ENCODE peak calls at places on chromosomes 2 and 18, in nine cellular contexts. F is uterus, V is transverse colon, W is brain microvascular endothelial cell, L is breast epithelium, Q is fibroblast of lung, O is tibial nerve, B is GM06990, H is A549. D is an unnamed sample.

GRCh38 chr2:157439792-157440186 is 4.1 kb downstream of the CYTIP start:
- DNase-seq in V (peak; percentile 35), F (no peak), W (no peak), H (no peak), O (no peak), B (no peak), Q (no peak), L (no peak), D (no peak)

GRCh38 chr2:33437815-33438214 is 38.6 kb upstream of the RASGRP3 start:
- DNase-seq in H (no peak), B (no peak), V (no peak), O (no peak), F (no peak), L (no peak), Q (no peak), W (no peak), D (no peak)

GRCh38 chr2:19868224-19868623 is 33.6 kb downstream of the TTC32 start:
- DNase-seq in V (no peak), O (no peak), W (no peak), Q (no peak), B (no peak), L (no peak), H (no peak), F (no peak), D (no peak)

GRCh38 chr18:47799376-47799775 is 131.1 kb downstream of the SMAD2 start:
- DNase-seq in L (no peak), H (no peak), V (no peak), O (no peak), W (no peak), B (no peak), F (no peak), Q (no peak), D (no peak)

GRCh38 chr2:216082805-216083204 is 1.1 kb downstream of the TMEM169 start:
- DNase-seq in B (no peak), Q (peak; percentile 30), V (peak; percentile 14), O (no peak), H (peak; percentile 14), F (no peak), L (no peak), W (no peak), D (no peak)

GRCh38 chr2:53131416-53131815 is 636.2 kb upstream of the CHAC2 start:
- DNase-seq in H (no peak), V (no peak), F (no peak), Q (peak; percentile 84), B (no peak), L (no peak), W (peak; percentile 7), O (no peak), D (peak; percentile 78)

GRCh38 chr18:48404707-48405106 is 4.5 kb downstream of the ZBTB7C start:
- DNase-seq in O (no peak), L (no peak), V (no peak), F (no peak), W (no peak), H (no peak), B (no peak), Q (peak; percentile 11), D (no peak)

GRCh38 chr2:124973396-124973795 is 948.3 kb downstream of the CNTNAP5 start:
- DNase-seq in F (no peak), B (no peak), L (no peak), O (no peak), W (no peak), H (no peak), Q (peak; percentile 83), V (no peak), D (no peak)

GRCh38 chr2:159795781-159796667 is 2.0 kb downstream of the CD302 start:
- DNase-seq in L (no peak), H (no peak), V (no peak), O (no peak), F (no peak), W (no peak), Q (peak; percentile 32), B (no peak), D (no peak)

GRCh38 chr2:121502246-121502645 is 28.4 kb upstream of the RNU4ATAC start:
- DNase-seq in F (no peak), O (no peak), V (no peak), B (no peak), W (peak; percentile 88), H (no peak), L (no peak), Q (peak; percentile 84), D (peak; percentile 96)

GRCh38 chr18:2654105-2654827 is 1.3 kb upstream of the SMCHD1 start:
- DNase-seq in V (no peak), F (no peak), B (no peak), O (no peak), L (no peak), H (no peak), Q (peak; percentile 42), W (no peak), D (no peak)

GRCh38 chr2:18412980-18413793 is 147.3 kb downstream of the RDH14 start:
- DNase-seq in H (no peak), Q (peak; percentile 56), O (no peak), W (no peak), L (no peak), V (no peak), B (no peak), F (no peak), D (peak; percentile 28)

GRCh38 chr2:121530210-121530562 is 494 bp upstream of the RNU4ATAC start:
- DNase-seq in L (peak; percentile 52), V (peak; percentile 75), W (peak; percentile 63), O (no peak), Q (peak; percentile 81), H (peak; percentile 84), B (peak; percentile 86), F (peak; percentile 63), D (no peak)

GRCh38 chr2:23207871-23208270 is 177.1 kb upstream of the KLHL29 start:
- DNase-seq in V (peak; percentile 19), F (no peak), H (peak; percentile 25), O (no peak), B (no peak), Q (no peak), L (no peak), W (no peak), D (no peak)

GRCh38 chr2:23206652-23207051 is 178.3 kb upstream of the KLHL29 start:
- DNase-seq in F (no peak), H (no peak), O (no peak), V (no peak), B (no peak), Q (no peak), W (no peak), L (no peak), D (no peak)

GRCh38 chr2:23209059-23209458 is 175.9 kb upstream of the KLHL29 start:
- DNase-seq in W (no peak), V (no peak), Q (no peak), F (no peak), L (no peak), O (no peak), B (peak; percentile 27), H (no peak), D (no peak)

GRCh38 chr2:23204650-23205049 is 180.3 kb upstream of the KLHL29 start:
- DNase-seq in V (no peak), H (no peak), Q (no peak), O (no peak), B (no peak), L (no peak), F (no peak), W (no peak), D (no peak)

DNA sequence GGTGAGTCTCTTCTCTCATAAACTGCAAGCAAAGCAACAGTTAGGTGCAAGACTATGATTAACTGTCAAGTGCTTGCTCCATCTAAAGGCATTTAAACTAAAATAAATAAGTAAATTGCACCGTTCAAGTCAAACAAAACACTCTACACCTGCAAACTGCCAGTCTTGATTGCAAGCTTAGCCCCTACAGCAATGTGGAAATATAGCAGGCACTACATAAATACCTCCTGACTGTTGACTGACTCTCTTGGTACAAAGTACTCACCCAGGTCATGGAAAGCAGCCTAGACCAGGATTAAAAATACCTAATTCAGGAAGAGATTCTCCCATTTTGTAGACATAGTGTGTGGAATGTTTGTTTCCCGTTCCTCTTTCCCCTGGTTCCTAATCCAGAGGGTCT is 176.6 kb upstream of the KLHL29 start:
- DNase-seq in L (no peak), V (no peak), F (no peak), B (no peak), W (no peak), Q (no peak), O (no peak), H (no peak), D (no peak)
- H3K4me3 ChIP-seq in L (no peak overlapping the region), V (no peak overlapping the region), F (no peak overlapping the region), B (no peak overlapping the region), W (no peak overlapping the region), Q (no peak overlapping the region), O (no peak overlapping the region), H (no peak overlapping the region), D (no peak overlapping the region)

DNA sequence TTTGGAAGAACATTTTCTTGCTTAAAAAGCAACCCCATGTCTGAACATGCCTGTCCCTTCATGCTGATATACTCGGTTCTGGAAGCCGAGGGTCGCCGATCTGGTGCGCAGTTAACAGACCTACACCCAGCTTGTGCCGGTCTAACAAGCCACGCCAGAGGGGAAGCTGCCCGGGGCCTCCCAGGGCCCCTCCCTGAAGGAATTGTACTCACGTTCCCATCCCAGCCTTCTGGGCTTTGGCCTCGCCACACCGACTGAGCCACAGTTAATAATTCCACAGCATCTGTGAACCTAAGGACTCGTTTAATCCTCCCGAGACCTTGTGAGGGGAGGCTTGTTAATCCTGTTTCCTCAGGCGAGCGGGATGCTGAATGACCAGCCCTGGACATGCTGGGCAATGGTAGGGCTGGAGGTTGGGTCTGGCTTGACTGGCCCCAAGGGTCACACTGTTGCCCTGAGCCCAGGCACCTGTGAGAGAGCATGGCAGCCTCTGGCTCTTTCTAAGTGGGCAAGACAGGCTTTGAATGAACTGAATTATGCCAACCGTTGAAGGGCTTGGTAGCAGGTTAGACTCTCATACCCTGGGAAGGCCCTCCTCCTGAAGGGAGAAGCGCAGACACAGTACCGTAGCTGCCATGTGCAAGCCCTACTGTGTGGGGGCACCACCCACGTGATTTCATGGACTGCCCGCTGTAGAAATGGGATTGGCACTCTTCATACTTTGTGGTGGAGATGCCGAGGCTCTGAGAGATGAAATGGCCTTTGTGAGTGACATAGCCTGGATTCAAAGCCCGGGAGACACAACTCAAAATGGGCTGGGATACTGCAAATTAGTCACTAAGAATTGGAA is 27.9 kb upstream of the ODC1 start:
- DNase-seq in Q (no peak), F (no peak), V (no peak), H (no peak), B (no peak), L (no peak), W (no peak), O (no peak), D (no peak)
- H3K4me3 ChIP-seq in Q (no peak overlapping the region), F (no peak overlapping the region), V (no peak overlapping the region), H (no peak overlapping the region), B (no peak overlapping the region), L (no peak overlapping the region), W (no peak overlapping the region), O (no peak overlapping the region), D (no peak overlapping the region)

DNA sequence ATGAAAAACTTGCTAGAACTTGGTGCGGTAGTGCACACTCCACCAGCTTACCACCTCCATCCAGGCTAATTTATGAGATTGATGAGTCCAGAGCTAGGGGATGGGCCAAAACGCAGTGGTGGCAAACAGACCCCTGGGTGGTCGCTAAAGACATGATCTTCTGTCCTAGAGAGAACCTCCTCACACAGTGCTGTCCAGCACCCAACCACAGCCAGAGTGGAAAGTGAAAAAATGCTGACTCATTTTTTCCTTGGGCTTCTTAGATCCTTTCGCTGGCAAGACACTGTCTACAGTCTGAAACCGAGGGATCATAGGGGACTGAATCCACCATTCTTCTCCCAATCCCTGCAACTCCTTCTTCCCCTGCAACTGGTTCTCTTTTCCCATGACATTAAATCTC is 4.1 kb downstream of the ANTXR1 start:
- DNase-seq in O (no peak), F (no peak), V (no peak), L (no peak), H (peak; percentile 63), W (peak; percentile 26), B (no peak), Q (peak; percentile 80), D (peak; percentile 69)
- H3K4me3 ChIP-seq in O (no peak overlapping the region), F (peak overlapping the region; percentile 7), V (no peak overlapping the region), L (no peak overlapping the region), H (peak overlapping the region; percentile 85), W (no peak overlapping the region), B (no peak overlapping the region), Q (no peak overlapping the region), D (peak overlapping the region; percentile 5)

GRCh38 chr2:60140180-60140579 is 413.3 kb downstream of the BCL11A start:
- DNase-seq in B (no peak), F (no peak), H (no peak), W (no peak), O (no peak), V (no peak), L (no peak), Q (no peak), D (no peak)
- H3K4me3 ChIP-seq in B (no peak overlapping the region), F (no peak overlapping the region), H (no peak overlapping the region), W (no peak overlapping the region), O (no peak overlapping the region), V (no peak overlapping the region), L (no peak overlapping the region), Q (no peak overlapping the region), D (no peak overlapping the region)

D was measured in cardiac fibroblast.